ENCODE peak calls at places on chromosomes 11 and 22, in eight cellular contexts. W is lower lobe of right lung; Z is GM12865; H is fibroblast of mammary gland; Q is CD8-positive, alpha-beta T cell; K is bronchial epithelial cell; R is cardiac fibroblast; J is AG09319. X is an unnamed sample.

GRCh38 chr11:111406589-111406988 is 27.5 kb upstream of the POU2AF1 start:
- DNase-seq in Q (no peak), Z (no peak), J (no peak), R (no peak), H (no peak), K (no peak), W (no peak), X (no peak)

GRCh38 chr22:39240841-39241631 is 3.7 kb downstream of the PDGFB start:
- DNase-seq in H (no peak), J (no peak), R (no peak), W (peak; percentile 73), K (peak; percentile 41), Q (peak; percentile 30), Z (no peak), X (no peak)

GRCh38 chr11:57515332-57516060 is at the start of gene SLC43A1:
- DNase-seq in Z (peak; percentile 64), J (no peak), R (peak; percentile 72), W (peak; percentile 68), H (peak; percentile 59), K (no peak), Q (peak; percentile 13), X (peak; percentile 70)

GRCh38 chr22:30538280-30538679 is 8.3 kb downstream of the SEC14L6 start:
- DNase-seq in W (no peak), K (peak; percentile 70), H (peak; percentile 17), J (no peak), R (peak; percentile 47), Z (no peak), Q (no peak), X (no peak)

GRCh38 chr11:84289381-84289906 is 1003.3 kb upstream of the CCDC90B start:
- DNase-seq in Z (peak; percentile 63), J (no peak), Q (no peak), R (peak; percentile 7), H (peak; percentile 65), W (no peak), K (peak; percentile 74), X (peak; percentile 63)

GRCh38 chr11:110715541-110715940 is 3.3 kb upstream of the ARHGAP20 start:
- DNase-seq in R (peak; percentile 84), H (peak; percentile 58), Z (no peak), J (no peak), K (peak; percentile 59), W (no peak), Q (no peak), X (no peak)

GRCh38 chr11:67117667-67118058 is 1.4 kb upstream of the KDM2A start:
- DNase-seq in K (no peak), Q (peak; percentile 44), H (no peak), J (no peak), R (peak; percentile 24), W (peak; percentile 67), Z (peak; percentile 61), X (no peak)

GRCh38 chr11:110279881-110280280 is 16.5 kb downstream of the RDX start:
- DNase-seq in Q (no peak), R (no peak), Z (no peak), K (no peak), W (no peak), H (no peak), J (no peak), X (no peak)

GRCh38 chr11:132648841-132649240 is 883.5 kb downstream of the OPCML start:
- DNase-seq in K (no peak), Z (no peak), R (no peak), H (no peak), J (no peak), W (no peak), Q (no peak), X (no peak)

GRCh38 chr11:73267122-73267846 is 4.9 kb upstream of the P2RY6 start:
- DNase-seq in W (no peak), R (no peak), Z (no peak), K (no peak), H (no peak), J (no peak), Q (no peak), X (no peak)

GRCh38 chr11:86931965-86932332 is 23.2 kb downstream of the FZD4 start:
- DNase-seq in H (peak; percentile 79), Q (no peak), J (no peak), Z (no peak), R (no peak), K (peak; percentile 69), W (no peak), X (no peak)

GRCh38 chr22:36874309-36874696 is 13.5 kb downstream of the NCF4 start:
- DNase-seq in H (no peak), R (no peak), K (no peak), J (no peak), Q (no peak), W (no peak), Z (no peak), X (no peak)

GRCh38 chr11:63337070-63337469 is 32.5 kb upstream of the SLC22A9 start:
- DNase-seq in H (no peak), Z (no peak), K (no peak), R (no peak), J (no peak), W (no peak), Q (no peak), X (no peak)

GRCh38 chr11:47336595-47336994 is 15.9 kb downstream of the MYBPC3 start:
- DNase-seq in K (no peak), J (no peak), Q (no peak), W (no peak), H (no peak), Z (no peak), R (no peak), X (no peak)

GRCh38 chr11:47338396-47339241 is 13.9 kb downstream of the MYBPC3 start:
- DNase-seq in Q (no peak), R (no peak), Z (no peak), W (no peak), H (no peak), J (no peak), K (no peak), X (no peak)

GRCh38 chr11:47340010-47340409 is 12.5 kb downstream of the MYBPC3 start:
- DNase-seq in Z (no peak), R (no peak), K (no peak), H (no peak), Q (no peak), W (no peak), J (no peak), X (no peak)

GRCh38 chr11:47335733-47336132 is 16.8 kb downstream of the MYBPC3 start:
- DNase-seq in J (no peak), W (no peak), Z (no peak), H (no peak), K (no peak), Q (no peak), R (no peak), X (no peak)

DNA sequence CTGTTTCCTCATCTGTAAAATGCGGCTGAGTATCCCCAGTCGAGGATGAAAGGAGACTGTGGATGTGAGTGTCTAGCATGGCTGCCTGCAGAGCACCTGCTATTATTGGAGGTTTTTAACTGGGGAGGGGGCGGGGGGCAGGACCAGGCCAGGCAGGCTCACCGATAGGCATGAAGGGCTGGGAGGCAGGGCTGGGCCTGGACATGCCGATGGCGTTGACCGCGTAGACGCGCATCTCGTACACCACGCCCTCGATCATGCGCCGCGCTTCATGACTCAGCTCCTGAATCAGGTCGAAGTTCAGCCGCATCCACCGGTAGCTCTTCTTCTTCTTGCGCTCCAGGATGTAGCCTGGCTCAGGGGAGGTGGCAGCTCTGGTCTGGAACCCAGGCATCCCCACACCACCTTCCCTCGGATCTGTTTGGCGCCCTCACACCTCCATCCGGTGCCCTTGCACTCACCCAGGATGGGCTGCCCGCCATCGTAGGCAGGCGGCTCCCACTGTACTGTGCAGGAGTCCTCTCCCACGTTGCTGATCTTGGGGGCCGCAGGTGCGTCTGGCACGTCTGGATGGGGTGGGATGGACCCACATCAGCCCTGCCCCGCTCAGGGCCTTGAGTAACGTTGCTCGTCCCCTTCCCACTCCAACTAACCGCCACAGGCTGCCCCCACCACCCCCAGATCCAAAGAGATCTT is 15.1 kb downstream of the MYBPC3 start:
- DNase-seq in Z (no peak), H (no peak), Q (no peak), W (no peak), K (no peak), R (no peak), J (no peak), X (no peak)
- TF ChIP-seq CTCF in Z (no peak), H (no peak), Q (no peak), W (no peak), K (no peak), R (no peak), J (no peak), X (no peak)

GRCh38 chr11:116791002-116791812 is 472 bp downstream of the APOA5 start:
- DNase-seq in J (peak; percentile 20), Z (peak; percentile 73), R (peak; percentile 76), K (peak; percentile 42), Q (peak; percentile 83), H (peak; percentile 64), W (peak; percentile 87), X (peak; percentile 89)
- TF ChIP-seq CTCF in J (peak; percentile 93), Z (peak; percentile 88), R (peak; percentile 96), K (peak; percentile 98), Q (peak; percentile 88), H (peak; percentile 85), W (peak; percentile 93), X (peak; percentile 92)

DNA sequence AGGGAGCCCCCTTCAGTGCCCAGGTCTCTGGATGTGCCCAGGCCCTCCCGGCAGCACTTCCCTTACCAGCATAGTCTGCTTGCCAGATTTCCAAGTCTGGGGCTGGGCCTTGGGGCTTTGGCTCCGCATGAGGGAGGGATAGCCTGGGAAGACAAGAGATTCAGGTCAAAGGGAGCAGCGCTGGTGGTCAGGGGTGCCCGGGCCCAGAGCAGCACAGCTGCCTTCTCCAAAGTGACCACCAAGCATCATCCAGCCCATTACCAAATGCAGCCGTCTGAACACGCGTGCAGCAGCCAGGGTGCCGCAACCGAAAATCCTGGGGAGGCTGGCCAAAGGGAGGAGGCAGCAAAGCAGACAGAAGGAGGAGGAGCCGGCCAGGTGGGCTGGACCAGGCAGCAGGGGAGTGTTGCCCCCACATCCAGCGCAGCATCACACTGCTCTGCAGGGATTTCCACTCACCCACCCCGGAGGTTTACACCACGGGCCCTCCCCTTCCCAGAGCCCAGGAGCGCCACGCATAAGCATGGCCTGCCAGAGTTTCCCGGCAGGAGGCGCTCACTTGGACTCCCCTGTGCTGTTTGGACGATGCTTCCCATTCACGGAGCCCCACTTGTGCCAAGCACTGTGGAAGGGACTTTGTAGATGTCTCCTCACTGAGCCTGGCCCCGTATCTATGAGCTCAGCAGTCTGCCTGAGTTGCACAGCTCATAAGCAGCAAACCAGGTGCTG is 22.5 kb downstream of the TRIM29 start:
- DNase-seq in K (no peak), Z (no peak), J (no peak), R (no peak), W (no peak), H (peak; percentile 4), Q (no peak), X (no peak)
- TF ChIP-seq CTCF in K (peak; percentile 7), Z (no peak), J (no peak), R (peak; percentile 21), W (no peak), H (peak; percentile 20), Q (no peak), X (no peak)

DNA sequence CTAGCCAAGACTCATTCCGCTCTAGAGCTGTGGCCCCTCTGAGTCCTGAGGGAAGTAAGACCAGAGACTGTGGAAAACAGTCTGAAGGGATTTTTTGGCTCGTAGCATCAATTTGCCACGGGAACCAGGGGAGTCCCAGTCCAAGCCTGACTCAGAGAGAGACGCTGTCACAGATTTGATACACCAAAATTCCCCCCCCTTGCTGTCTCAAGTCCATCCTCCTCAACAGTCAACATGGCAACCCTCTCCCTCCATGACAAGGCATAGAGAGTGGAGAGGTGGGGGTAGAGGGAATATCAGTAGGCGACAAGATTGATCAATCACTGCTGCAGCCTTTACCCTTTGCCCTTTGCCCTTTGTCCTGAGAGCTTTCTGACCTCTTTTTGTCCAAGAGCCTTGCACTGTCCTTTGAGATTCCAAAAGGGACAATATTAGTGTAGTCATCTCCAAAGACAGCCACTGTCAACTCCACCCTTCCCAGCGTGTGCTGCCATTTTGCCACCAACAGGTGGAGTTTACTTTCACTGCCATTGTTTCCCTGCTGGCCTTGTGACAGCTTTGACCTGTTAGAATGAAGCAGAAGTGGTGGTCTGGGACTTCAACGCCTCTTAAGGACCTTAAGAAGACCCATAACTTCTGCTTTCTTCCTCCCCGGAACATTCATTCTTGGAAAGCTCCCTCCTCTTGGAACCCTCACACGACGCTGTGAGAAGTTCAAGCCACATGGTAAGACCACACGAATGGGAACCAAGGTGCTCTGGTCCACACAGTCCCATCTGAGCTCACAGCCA is 7.3 kb downstream of the SLC15A3 start:
- DNase-seq in Z (peak; percentile 59), Q (no peak), J (no peak), H (no peak), R (no peak), W (no peak), K (no peak), X (no peak)
- TF ChIP-seq CTCF in Z (peak; percentile 48), Q (peak; percentile 14), J (peak; percentile 2), H (peak; percentile 25), R (peak; percentile 34), W (no peak), K (peak; percentile 33), X (peak; percentile 37)